ENCODE peak calls at places on chromosomes 13 and 19, in four cellular contexts. P is body of pancreas, A is AG10803, Z is transverse colon. Y is an unnamed sample.

GRCh38 chr13:66405908-66406802 is 824.0 kb downstream of the PCDH9 start:
- DNase-seq in P (no peak), A (peak), Z (no peak), Y (no peak)

GRCh38 chr19:3276341-3276799 is 51.9 kb downstream of the CELF5 start:
- DNase-seq in P (peak), A (no peak), Z (peak), Y (peak)

GRCh38 chr13:24108615-24108965 is 51.9 kb upstream of the SPATA13 start:
- DNase-seq in P (no peak), A (no peak), Z (no peak), Y (no peak)

GRCh38 chr19:6424190-6424938 is at the start of gene KHSRP:
- DNase-seq in P (no peak), A (no peak), Z (no peak), Y (no peak)

GRCh38 chr19:4288091-4288777 is 9.2 kb downstream of the SHD start:
- DNase-seq in P (no peak), A (no peak), Z (no peak), Y (no peak)

GRCh38 chr13:102707465-102707864 is 12.6 kb upstream of the METTL21C start:
- DNase-seq in P (no peak), A (peak), Z (no peak), Y (no peak)

GRCh38 chr19:42467437-42467760 is 24.7 kb upstream of the CXCL17 start:
- DNase-seq in P (no peak), A (no peak), Z (peak), Y (no peak)

GRCh38 chr13:22169473-22169872 is 498.6 kb downstream of the FGF9 start:
- DNase-seq in P (no peak), A (no peak), Z (no peak), Y (no peak)

GRCh38 chr19:33245948-33246728 is 20.5 kb upstream of the SLC7A10 start:
- DNase-seq in P (no peak), A (no peak), Z (no peak), Y (no peak)

GRCh38 chr19:872266-872951 is 12.9 kb downstream of the CFD start:
- DNase-seq in P (peak), A (peak), Z (peak), Y (peak)

GRCh38 chr19:11168568-11168967 is 13.0 kb upstream of the SPC24 start:
- DNase-seq in P (no peak), A (peak), Z (no peak), Y (peak)

GRCh38 chr13:66469745-66470144 is 760.4 kb downstream of the PCDH9 start:
- DNase-seq in P (no peak), A (no peak), Z (no peak), Y (no peak)

GRCh38 chr13:42328672-42329071 is 56.7 kb downstream of the AKAP11 start:
- DNase-seq in P (no peak), A (no peak), Z (no peak), Y (no peak)

GRCh38 chr13:78569029-78569428 is 34.3 kb downstream of the POU4F1 start:
- DNase-seq in P (no peak), A (no peak), Z (no peak), Y (no peak)

GRCh38 chr13:49586717-49587116 is 1.4 kb upstream of the RCBTB1 start:
- DNase-seq in P (no peak), A (no peak), Z (no peak), Y (no peak)

GRCh38 chr19:50301607-50301971 is 27.6 kb downstream of the KCNC3 start:
- DNase-seq in P (no peak), A (no peak), Z (no peak), Y (no peak)

GRCh38 chr19:47315125-47315821 is 5.6 kb downstream of the C5AR1 start:
- DNase-seq in P (peak), A (peak), Z (peak), Y (peak)

GRCh38 chr19:719081-719512 is 10.4 kb downstream of the PALM start:
- DNase-seq in P (peak), A (peak), Z (no peak), Y (no peak)

GRCh38 chr13:28136916-28137315 is 1.4 kb upstream of the PAN3 start:
- DNase-seq in P (no peak), A (no peak), Z (no peak), Y (no peak)

GRCh38 chr13:35979378-35979911 is 151.7 kb downstream of the DCLK1 start:
- DNase-seq in P (peak), A (peak), Z (peak), Y (no peak)

GRCh38 chr13:71515639-71516038 is 351.4 kb downstream of the DACH1 start:
- DNase-seq in P (no peak), A (no peak), Z (no peak), Y (no peak)

GRCh38 chr19:33705090-33705847 is 83.5 kb downstream of the CHST8 start:
- DNase-seq in P (no peak), A (no peak), Z (no peak), Y (no peak)

GRCh38 chr19:28920269-28921066 is 292.5 kb downstream of the UQCRFS1 start:
- DNase-seq in P (no peak), A (no peak), Z (no peak), Y (no peak)

GRCh38 chr13:101706651-101707050 is 254.2 kb downstream of the ITGBL1 start:
- DNase-seq in P (no peak), A (peak), Z (peak), Y (no peak)

GRCh38 chr19:45779231-45780145 is 2.8 kb downstream of the DMPK start:
- DNase-seq in P (peak), A (peak), Z (peak), Y (peak)

GRCh38 chr13:93172109-93172508 is 54.5 kb upstream of the GPC6 start:
- DNase-seq in P (no peak), A (no peak), Z (no peak), Y (no peak)

GRCh38 chr19:45153339-45154063 is 7.3 kb downstream of the NKPD1 start:
- DNase-seq in P (peak), A (peak), Z (peak), Y (no peak)

GRCh38 chr19:37572203-37572602 is 22.4 kb downstream of the ZNF571 start:
- DNase-seq in P (no peak), A (peak), Z (no peak), Y (no peak)

GRCh38 chr13:58893396-58893795 is 1261.9 kb downstream of the PCDH17 start:
- DNase-seq in P (no peak), A (no peak), Z (no peak), Y (no peak)

GRCh38 chr19:13303381-13304129 is 153.3 kb downstream of the IER2 start:
- DNase-seq in P (no peak), A (no peak), Z (no peak), Y (no peak)

GRCh38 chr19:16588089-16588823 is 16.0 kb upstream of the SLC35E1 start:
- DNase-seq in P (peak), A (no peak), Z (peak), Y (no peak)

GRCh38 chr19:584240-585001 is 5.3 kb upstream of the HCN2 start:
- DNase-seq in P (peak), A (no peak), Z (peak), Y (peak)

GRCh38 chr19:5343848-5344247 is 3.2 kb upstream of the PTPRS start:
- DNase-seq in P (no peak), A (peak), Z (no peak), Y (no peak)

GRCh38 chr19:11261902-11262839 is at the start of gene DOCK6:
- DNase-seq in P (peak), A (no peak), Z (peak), Y (peak)

GRCh38 chr13:52969373-52969772 is 59.2 kb upstream of the OLFM4 start:
- DNase-seq in P (no peak), A (no peak), Z (no peak), Y (no peak)

GRCh38 chr19:51372649-51373504 is at the start of gene NKG7:
- DNase-seq in P (no peak), A (no peak), Z (no peak), Y (no peak)

GRCh38 chr19:55112781-55113569 is 4.5 kb downstream of the PPP1R12C start:
- DNase-seq in P (no peak), A (no peak), Z (no peak), Y (no peak)

GRCh38 chr13:48126944-48127814 is 32.3 kb upstream of the MED4 start:
- DNase-seq in P (peak), A (peak), Z (peak), Y (peak)

GRCh38 chr19:43519436-43520088 is 7.4 kb downstream of the ETHE1 start:
- DNase-seq in P (peak), A (peak), Z (peak), Y (peak)

GRCh38 chr19:56664511-56664910 is 7.0 kb downstream of the ZNF835 start:
- DNase-seq in P (no peak), A (no peak), Z (no peak), Y (no peak)

GRCh38 chr19:56663931-56664500 is 7.5 kb downstream of the ZNF835 start:
- DNase-seq in P (no peak), A (no peak), Z (no peak), Y (no peak)

GRCh38 chr19:56661248-56661647 is 10.3 kb downstream of the ZNF835 start:
- DNase-seq in P (no peak), A (no peak), Z (no peak), Y (no peak)

DNA sequence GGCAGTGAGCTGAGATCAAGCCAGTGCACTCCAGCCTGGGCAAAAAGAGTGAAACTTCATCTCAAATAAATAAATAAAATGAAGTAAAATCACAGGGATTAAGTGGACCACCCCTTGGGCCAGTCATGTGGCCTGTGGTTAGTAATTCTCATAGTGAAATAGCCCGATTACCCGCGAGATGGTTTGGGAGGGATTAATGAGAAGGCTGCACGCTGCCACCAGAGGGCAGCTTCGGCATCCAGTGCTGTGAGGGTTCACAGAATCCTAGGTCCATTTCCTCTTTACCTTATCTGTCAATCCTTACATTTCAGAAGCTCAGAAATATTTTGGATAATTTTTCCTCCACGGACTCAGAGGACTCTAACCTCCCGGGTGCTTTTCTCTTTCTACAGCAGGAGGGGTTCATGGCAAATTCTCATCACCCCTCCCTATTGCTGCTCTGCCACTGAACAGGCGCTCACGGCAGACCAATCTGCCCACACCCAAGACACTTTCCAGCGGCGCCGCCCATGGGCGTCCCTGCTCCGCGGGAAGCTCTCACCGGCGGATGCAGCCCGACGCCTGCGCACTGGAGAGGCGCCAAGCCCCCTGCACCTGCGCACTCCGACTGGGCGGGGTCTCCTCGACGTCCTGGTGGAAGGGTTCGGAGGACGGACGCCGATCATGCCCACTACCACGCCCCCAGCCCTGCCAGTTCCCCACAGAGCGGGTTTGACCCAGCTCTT is 11.0 kb downstream of the ZNF835 start:
- DNase-seq in P (peak), A (no peak), Z (no peak), Y (no peak)
- TF ChIP-seq CTCF in P (peak), A (no peak), Z (no peak), Y (no peak)

DNA sequence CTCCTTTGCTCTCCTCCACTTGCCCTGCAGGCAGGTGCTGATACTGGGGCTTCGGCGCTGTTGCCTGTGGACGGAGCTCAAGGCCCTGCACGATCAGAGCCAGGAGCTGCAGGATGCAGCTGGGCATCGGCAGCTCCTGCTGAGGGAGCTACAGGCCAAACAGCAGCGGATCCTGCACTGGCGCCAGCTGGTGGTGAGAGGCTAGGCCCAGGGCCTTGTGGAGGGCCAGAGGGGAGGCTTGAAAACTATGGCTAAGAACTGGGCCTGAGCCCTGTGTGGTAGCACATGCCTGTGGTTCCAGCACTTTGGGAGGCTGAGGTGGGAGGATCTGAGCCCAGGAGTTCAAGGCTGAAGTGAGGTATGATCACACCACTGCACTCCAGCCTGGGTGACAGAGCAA is 6.3 kb downstream of the HAUS5 start:
- DNase-seq in P (no peak), A (no peak), Z (no peak), Y (no peak)
- TF ChIP-seq CTCF in P (no peak), A (no peak), Z (no peak), Y (no peak)

GRCh38 chr19:49103331-49104085 is 10.7 kb upstream of the LIN7B start:
- DNase-seq in P (no peak), A (no peak), Z (no peak), Y (no peak)
- TF ChIP-seq CTCF in P (no peak), A (no peak), Z (no peak), Y (no peak)

DNA sequence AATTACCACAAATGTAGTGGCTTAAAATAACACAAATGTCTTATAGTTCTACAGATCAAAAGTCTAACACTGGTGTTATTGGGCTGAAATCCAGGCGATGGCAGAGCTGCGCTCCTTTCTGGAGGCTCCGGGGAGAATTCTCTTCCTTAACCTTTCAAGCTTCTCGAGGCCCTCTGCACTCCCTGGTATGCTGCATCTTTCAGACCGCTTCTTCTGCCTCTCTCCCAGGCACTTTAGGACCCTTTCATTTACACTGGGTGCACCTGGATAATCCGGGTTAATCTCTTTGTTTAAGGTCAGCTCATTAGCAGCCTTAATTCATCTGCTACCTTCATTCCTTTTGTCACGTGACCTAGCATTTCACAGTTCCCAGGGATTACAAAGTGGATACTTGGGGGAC is 211.3 kb upstream of the RFC3 start:
- DNase-seq in P (no peak), A (no peak), Z (no peak), Y (no peak)
- TF ChIP-seq CTCF in P (no peak), A (no peak), Z (no peak), Y (no peak)

GRCh38 chr13:114118086-114118762 is 14.2 kb downstream of the RASA3 start:
- DNase-seq in P (no peak), A (no peak), Z (no peak), Y (no peak)

GRCh38 chr13:114120486-114121430 is 11.7 kb downstream of the RASA3 start:
- DNase-seq in P (no peak), A (peak), Z (no peak), Y (no peak)

GRCh38 chr13:114116734-114117133 is 15.7 kb downstream of the RASA3 start:
- DNase-seq in P (no peak), A (no peak), Z (no peak), Y (no peak)

GRCh38 chr13:114118763-114119123 is 13.7 kb downstream of the RASA3 start:
- DNase-seq in P (peak), A (peak), Z (no peak), Y (peak)

GRCh38 chr13:114119196-114119595 is 13.2 kb downstream of the RASA3 start:
- DNase-seq in P (peak), A (peak), Z (no peak), Y (no peak)
- TF ChIP-seq CTCF in P (no peak), A (no peak), Z (no peak), Y (no peak)

GRCh38 chr19:30580673-30581072 is 208.5 kb downstream of the ZNF536 start:
- DNase-seq in P (no peak), A (no peak), Z (no peak), Y (no peak)
- TF ChIP-seq CTCF in P (no peak), A (no peak), Z (no peak), Y (no peak)